ENCODE peak calls at places on chromosomes 2 and 18, in ten cellular contexts. S is hepatocyte; Y is OCI-LY7; B is PC-3; H is stomach; T is breast epithelium; F is fibroblast of lung; R is small intestine; W is esophagus squamous epithelium; O is CD8-positive, alpha-beta T cell. G is an unnamed sample.

GRCh38 chr2:128315122-128315828 is 3.4 kb downstream of the HS6ST1 start:
- DNase-seq in H (peak; percentile 23), O (no peak), W (no peak), B (no peak), R (no peak), F (no peak), S (peak; percentile 5), Y (no peak), T (peak; percentile 48), G (no peak)

GRCh38 chr18:42860011-42860410 is 255.5 kb downstream of the RIT2 start:
- DNase-seq in H (no peak), O (no peak), T (no peak), S (peak; percentile 35), R (no peak), W (no peak), Y (no peak), B (no peak), F (peak; percentile 19), G (no peak)

GRCh38 chr2:34320056-34320455 is 721.0 kb upstream of the FAM98A start:
- DNase-seq in Y (no peak), R (no peak), S (no peak), T (no peak), B (no peak), H (no peak), F (no peak), W (no peak), O (no peak), G (no peak)

GRCh38 chr2:206211657-206212255 is 52.1 kb downstream of the EEF1B2 start:
- DNase-seq in F (peak; percentile 74), R (no peak), T (no peak), O (no peak), W (no peak), S (no peak), H (no peak), Y (no peak), B (peak; percentile 82), G (no peak)

GRCh38 chr2:198371902-198372611 is 567.7 kb downstream of the PLCL1 start:
- DNase-seq in W (no peak), B (peak; percentile 3), F (peak; percentile 19), R (no peak), T (no peak), H (no peak), Y (peak; percentile 68), O (no peak), S (no peak), G (no peak)

GRCh38 chr2:224017976-224018375 is 21.1 kb downstream of the SERPINE2 start:
- DNase-seq in S (no peak), F (no peak), T (no peak), B (no peak), Y (no peak), O (no peak), H (no peak), R (no peak), W (no peak), G (no peak)

GRCh38 chr2:188495990-188496431 is 204.3 kb downstream of the GULP1 start:
- DNase-seq in R (no peak), Y (no peak), B (no peak), H (no peak), W (no peak), O (no peak), F (peak; percentile 57), T (no peak), S (no peak), G (no peak)

GRCh38 chr2:216692636-216693413 is 2.5 kb downstream of the IGFBP5 start:
- DNase-seq in R (peak; percentile 27), W (no peak), S (peak; percentile 88), T (peak; percentile 72), H (peak; percentile 81), F (peak; percentile 84), Y (no peak), B (peak; percentile 80), O (peak; percentile 78), G (peak; percentile 88)

GRCh38 chr2:229282758-229283546 is 11.9 kb upstream of the PID1 start:
- DNase-seq in Y (no peak), H (peak; percentile 34), S (no peak), O (no peak), F (peak; percentile 99), B (peak; percentile 91), R (no peak), T (no peak), W (no peak), G (peak; percentile 47)

GRCh38 chr18:58727776-58728500 is 56.7 kb downstream of the MALT1 start:
- DNase-seq in B (no peak), S (no peak), O (no peak), H (no peak), T (no peak), F (peak; percentile 27), R (no peak), W (no peak), Y (no peak), G (no peak)

GRCh38 chr18:59763541-59764136 is 66.4 kb upstream of the CCBE1 start:
- DNase-seq in B (no peak), O (no peak), R (no peak), S (no peak), H (no peak), T (no peak), Y (no peak), F (peak; percentile 48), W (no peak), G (no peak)

GRCh38 chr18:33051397-33051796 is 278.6 kb upstream of the KLHL14 start:
- DNase-seq in F (peak; percentile 59), W (no peak), R (no peak), Y (no peak), H (peak; percentile 59), B (peak; percentile 17), T (peak; percentile 49), S (peak; percentile 8), O (no peak), G (no peak)

GRCh38 chr2:30631051-30631671 is 176.1 kb downstream of the CAPN13 start:
- DNase-seq in F (no peak), S (no peak), H (no peak), T (no peak), W (no peak), Y (no peak), B (no peak), O (no peak), R (peak; percentile 12), G (no peak)

GRCh38 chr2:36362291-36362690 is 6.7 kb downstream of the CRIM1 start:
- DNase-seq in O (no peak), S (no peak), H (no peak), T (no peak), F (peak; percentile 76), Y (no peak), W (no peak), R (no peak), B (no peak), G (no peak)

GRCh38 chr2:33451214-33451613 is 25.2 kb upstream of the RASGRP3 start:
- DNase-seq in B (no peak), Y (no peak), W (no peak), F (no peak), R (no peak), H (no peak), T (no peak), S (no peak), O (no peak), G (no peak)

GRCh38 chr2:218392891-218393462 is 6.7 kb upstream of the CTDSP1 start:
- DNase-seq in F (no peak), B (no peak), W (no peak), H (no peak), S (peak; percentile 4), Y (no peak), O (no peak), R (no peak), T (no peak), G (no peak)

GRCh38 chr2:2847131-2847740 is 516.2 kb upstream of the MYT1L start:
- DNase-seq in S (no peak), Y (no peak), R (no peak), T (no peak), H (no peak), W (no peak), B (no peak), F (no peak), O (no peak), G (peak; percentile 34)

GRCh38 chr18:69528439-69528838 is 127.8 kb downstream of the DOK6 start:
- DNase-seq in O (no peak), Y (no peak), F (peak; percentile 49), W (no peak), T (no peak), B (no peak), H (no peak), S (no peak), R (no peak), G (no peak)

GRCh38 chr2:11647834-11648600 is 22.0 kb downstream of the NTSR2 start:
- DNase-seq in W (no peak), O (no peak), F (no peak), Y (no peak), H (no peak), S (peak; percentile 34), R (no peak), T (no peak), B (no peak), G (no peak)

GRCh38 chr2:238281826-238282480 is 6.5 kb downstream of the PER2 start:
- DNase-seq in H (no peak), W (no peak), S (no peak), R (no peak), F (no peak), T (no peak), O (no peak), B (no peak), Y (no peak), G (no peak)
- H3K4me1 ChIP-seq in H (peaks cover 34% of the 10 kb centered on the region), W (peaks cover 24% of the 10 kb centered on the region), S (peaks cover 28% of the 10 kb centered on the region), R (peaks cover 27% of the 10 kb centered on the region), F (peaks cover 14% of the 10 kb centered on the region), T (peaks cover 29% of the 10 kb centered on the region), O (peaks cover 4% of the 10 kb centered on the region), B (peaks cover 21% of the 10 kb centered on the region), Y (peaks cover 21% of the 10 kb centered on the region), G (peaks cover 69% of the 10 kb centered on the region)

GRCh38 chr18:9619056-9619455 is 4.7 kb upstream of the PPP4R1 start:
- DNase-seq in T (no peak), B (no peak), S (no peak), O (no peak), W (no peak), R (no peak), F (peak; percentile 53), Y (no peak), H (no peak), G (no peak)
- H3K4me1 ChIP-seq in T (no peaks in the 10 kb centered on the region), B (peaks cover 42% of the 10 kb centered on the region), S (peaks cover 6% of the 10 kb centered on the region), O (peaks cover 5% of the 10 kb centered on the region), W (peaks cover 6% of the 10 kb centered on the region), R (no peaks in the 10 kb centered on the region), F (peaks cover 14% of the 10 kb centered on the region), Y (peaks cover 7% of the 10 kb centered on the region), H (no peaks in the 10 kb centered on the region), G (peaks cover 6% of the 10 kb centered on the region)

GRCh38 chr2:24576617-24577016 is 85.6 kb downstream of the NCOA1 start:
- DNase-seq in F (no peak), W (no peak), T (no peak), B (no peak), O (no peak), Y (no peak), S (no peak), R (no peak), H (no peak), G (no peak)
- H3K4me1 ChIP-seq in F (no peaks in the 10 kb centered on the region), W (no peaks in the 10 kb centered on the region), T (no peaks in the 10 kb centered on the region), B (no peaks in the 10 kb centered on the region), O (peaks cover 21% of the 10 kb centered on the region), Y (peaks cover 51% of the 10 kb centered on the region), S (no peaks in the 10 kb centered on the region), R (peaks cover 12% of the 10 kb centered on the region), H (peaks cover 6% of the 10 kb centered on the region), G (peaks cover 36% of the 10 kb centered on the region)

DNA sequence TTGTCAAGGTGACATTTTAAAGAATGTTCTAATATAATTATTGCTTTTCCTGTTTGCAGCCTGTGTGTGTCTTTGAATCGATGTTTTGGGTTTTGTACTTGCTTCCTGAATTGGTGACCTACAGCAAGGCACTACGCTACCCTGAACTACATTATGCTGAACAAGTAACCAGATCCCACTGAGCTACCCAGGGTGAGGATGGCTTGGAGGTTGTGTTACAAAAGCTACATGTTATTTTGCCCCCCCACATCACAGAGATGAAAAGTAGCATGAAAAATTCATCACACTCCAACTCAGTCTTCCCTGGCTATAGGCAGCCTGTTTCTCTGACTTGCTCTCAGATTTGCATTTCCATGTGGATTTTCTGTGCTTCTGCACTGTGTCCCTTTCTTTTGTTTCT is 162.1 kb downstream of the LDLRAD4 start:
- DNase-seq in B (no peak), H (no peak), S (no peak), Y (no peak), W (no peak), R (no peak), O (no peak), T (no peak), F (no peak), G (no peak)
- H3K4me1 ChIP-seq in B (peaks cover under 1% of the 10 kb centered on the region), H (peaks cover 13% of the 10 kb centered on the region), S (no peaks in the 10 kb centered on the region), Y (peaks cover 6% of the 10 kb centered on the region), W (no peaks in the 10 kb centered on the region), R (peaks cover 3% of the 10 kb centered on the region), O (peaks cover 70% of the 10 kb centered on the region), T (peaks cover 10% of the 10 kb centered on the region), F (peaks cover 2% of the 10 kb centered on the region), G (peaks cover 56% of the 10 kb centered on the region)